ENCODE peak calls at places on chromosome 18, in six cellular contexts. G, U, X, R, K and M are unnamed samples.

GRCh38 chr18:12336251-12336650 is 28.2 kb downstream of the TUBB6 start:
- DNase-seq in G (no peak), U (no peak), X (peak), K (no peak), R (no peak), M (no peak)

GRCh38 chr18:63317556-63317946 is 2.0 kb downstream of the BCL2 start:
- DNase-seq in K (no peak), G (peak), R (no peak), U (no peak), X (no peak), M (no peak)

GRCh38 chr18:62437520-62438329 is 85.1 kb upstream of the ZCCHC2 start:
- DNase-seq in G (no peak), R (no peak), X (no peak), U (no peak), K (no peak), M (no peak)

GRCh38 chr18:67771271-67771670 is 254.8 kb upstream of the DSEL start:
- DNase-seq in G (no peak), R (peak), X (no peak), K (no peak), U (no peak), M (no peak)

GRCh38 chr18:65754121-65754520 is 3.3 kb downstream of the CDH7 start:
- DNase-seq in U (no peak), K (no peak), G (no peak), X (no peak), R (peak), M (no peak)

GRCh38 chr18:70659026-70659726 is 370.3 kb downstream of the SOCS6 start:
- DNase-seq in K (no peak), U (no peak), G (no peak), X (no peak), R (peak), M (no peak)

GRCh38 chr18:68034293-68034692 is 517.8 kb upstream of the DSEL start:
- DNase-seq in R (peak), G (no peak), U (no peak), X (no peak), K (no peak), M (no peak)

GRCh38 chr18:23220355-23220754 is 85.1 kb downstream of the CABLES1 start:
- DNase-seq in G (no peak), K (no peak), X (no peak), R (no peak), U (no peak), M (no peak)

GRCh38 chr18:834086-834720 is 22.2 kb upstream of the YES1 start:
- DNase-seq in U (no peak), G (no peak), R (no peak), K (no peak), X (no peak), M (no peak)

GRCh38 chr18:833197-833596 is 21.2 kb upstream of the YES1 start:
- DNase-seq in K (no peak), R (no peak), G (no peak), U (no peak), X (no peak), M (no peak)

GRCh38 chr18:829432-829831 is 17.4 kb upstream of the YES1 start:
- DNase-seq in U (no peak), K (no peak), X (no peak), G (no peak), R (no peak), M (no peak)

GRCh38 chr18:830315-830901 is 18.4 kb upstream of the YES1 start:
- DNase-seq in U (no peak), R (peak), X (no peak), K (peak), G (peak), M (no peak)

GRCh38 chr18:832085-832681 is 20.1 kb upstream of the YES1 start:
- DNase-seq in R (no peak), K (no peak), G (peak), X (peak), U (no peak), M (no peak)
- TF ChIP-seq CTCF in R (peak), K (no peak), G (peak), X (no peak), U (no peak), M (peak)

DNA sequence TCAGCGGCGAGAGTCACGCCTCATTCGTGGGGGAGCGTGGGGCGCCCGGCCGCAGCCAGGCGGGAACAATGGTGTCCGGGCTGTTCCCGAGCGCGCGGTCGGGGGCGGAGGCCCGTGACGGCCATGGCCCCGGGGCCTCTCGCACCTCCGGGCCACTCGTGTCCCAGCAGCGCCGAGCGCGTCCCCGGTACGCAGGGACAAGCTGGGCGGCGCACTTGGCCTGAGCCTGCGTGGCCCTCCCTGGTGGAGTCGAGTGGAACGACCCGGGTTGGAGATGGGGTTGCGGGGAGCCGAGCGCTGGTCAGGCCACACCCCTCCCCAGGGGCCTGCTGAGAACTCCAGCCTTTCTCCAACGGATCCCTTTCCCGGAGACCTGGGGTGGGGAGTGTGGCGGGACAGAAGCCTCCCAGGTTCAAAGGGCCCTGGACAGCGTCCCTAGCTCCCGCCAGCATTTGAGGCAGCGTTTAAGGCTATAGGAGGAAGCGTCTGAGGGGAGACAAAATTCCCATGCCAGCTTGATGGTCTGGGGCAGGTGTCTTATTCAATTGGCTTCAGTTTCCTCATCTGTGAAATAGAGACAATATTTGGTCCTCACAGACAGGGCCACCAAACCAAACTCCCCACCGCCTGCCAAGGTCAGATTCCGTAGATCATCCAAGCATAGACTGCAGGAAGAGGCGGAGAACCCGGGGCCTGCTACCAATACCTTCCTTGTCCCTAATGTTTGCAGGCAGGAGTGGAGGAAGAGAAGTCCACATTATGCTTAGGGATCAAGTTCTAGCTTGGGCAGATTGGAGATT is 545 bp downstream of the CNDP2 start:
- DNase-seq in G (peak), U (no peak), X (peak), K (peak), R (peak), M (no peak)
- TF ChIP-seq CTCF in G (peak), U (no peak), X (no peak), K (no peak), R (no peak), M (no peak)

DNA sequence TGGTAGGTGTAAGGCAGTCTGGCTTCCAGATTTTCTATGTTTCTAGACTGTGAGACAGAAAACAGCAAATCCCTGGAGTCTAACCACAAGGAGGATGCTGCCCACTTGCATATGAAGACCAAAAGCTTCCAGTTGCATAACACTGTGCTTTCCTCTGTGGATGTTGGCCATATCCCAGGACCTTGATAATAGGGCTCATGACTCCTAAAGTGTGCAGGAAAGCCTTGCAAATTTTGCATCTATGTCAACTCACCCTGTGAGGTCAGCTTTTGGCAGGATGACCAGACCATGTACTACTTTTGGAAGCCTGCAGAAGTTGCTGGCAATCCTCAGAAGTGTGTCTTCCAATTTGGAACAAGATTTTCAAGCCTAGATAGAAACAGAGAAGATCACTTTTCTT is 85.6 kb upstream of the RAB27B start:
- DNase-seq in X (no peak), G (no peak), K (no peak), U (no peak), R (peak), M (no peak)
- TF ChIP-seq CTCF in X (no peak), G (no peak), K (no peak), U (no peak), R (no peak), M (no peak)

GRCh38 chr18:3816601-3817363 is 366.8 kb downstream of the TGIF1 start:
- DNase-seq in X (no peak), K (no peak), U (no peak), G (no peak), R (peak), M (no peak)
- TF ChIP-seq CTCF in X (no peak), K (no peak), U (no peak), G (no peak), R (no peak), M (no peak)

GRCh38 chr18:32450026-32450681 is 20.5 kb downstream of the GAREM1 start:
- DNase-seq in U (no peak), R (no peak), K (no peak), G (no peak), X (no peak), M (no peak)

GRCh38 chr18:32454667-32455066 is 16.0 kb downstream of the GAREM1 start:
- DNase-seq in K (no peak), U (no peak), X (no peak), G (no peak), R (no peak), M (no peak)

GRCh38 chr18:32446780-32447179 is 23.9 kb downstream of the GAREM1 start:
- DNase-seq in X (no peak), R (no peak), U (no peak), G (no peak), K (no peak), M (no peak)

GRCh38 chr18:32455346-32455745 is 15.3 kb downstream of the GAREM1 start:
- DNase-seq in G (no peak), U (no peak), X (no peak), K (no peak), R (no peak), M (no peak)

GRCh38 chr18:32450874-32451273 is 19.8 kb downstream of the GAREM1 start:
- DNase-seq in R (no peak), G (no peak), K (no peak), U (no peak), X (no peak), M (no peak)
- TF ChIP-seq CTCF in R (no peak), G (no peak), K (no peak), U (no peak), X (no peak), M (no peak)

GRCh38 chr18:50401888-50402287 is 27.0 kb downstream of the SKA1 start:
- DNase-seq in G (no peak), R (peak), K (no peak), U (no peak), X (peak), M (no peak)
- TF ChIP-seq CTCF in G (no peak), R (no peak), K (no peak), U (no peak), X (no peak), M (no peak)

GRCh38 chr18:1078301-1078700 is 173.6 kb downstream of the ADCYAP1 start:
- DNase-seq in G (no peak), X (no peak), K (no peak), R (no peak), U (no peak), M (no peak)
- TF ChIP-seq CTCF in G (no peak), X (no peak), K (no peak), R (no peak), U (no peak), M (no peak)